ENCODE peak calls at places on chromosome 21, in five cellular contexts. O is uterus, T is LoVo, X is retina, P is HCT116. F is an unnamed sample.

GRCh38 chr21:42381347-42381984 is 14.4 kb downstream of the TMPRSS3 start:
- DNase-seq in O (no peak), T (peak; percentile 61), X (no peak), P (peak; percentile 59), F (peak; percentile 79)

GRCh38 chr21:24649691-24650090 is 957.6 kb downstream of the MRPL39 start:
- DNase-seq in O (no peak), T (no peak), X (no peak), P (no peak), F (no peak)

GRCh38 chr21:32364801-32365200 is 28.0 kb downstream of the URB1 start:
- DNase-seq in O (no peak), T (no peak), X (no peak), P (no peak), F (no peak)

GRCh38 chr21:14545906-14546480 is at the start of gene SAMSN1:
- DNase-seq in O (no peak), T (no peak), X (no peak), P (no peak), F (no peak)

GRCh38 chr21:46111193-46111571 is 13.3 kb downstream of the COL6A2 start:
- DNase-seq in O (no peak), T (no peak), X (no peak), P (no peak), F (no peak)

GRCh38 chr21:44329971-44330681 is 9.1 kb downstream of the CFAP410 start:
- DNase-seq in O (no peak), T (no peak), X (no peak), P (no peak), F (no peak)

GRCh38 chr21:33655591-33656221 is 13.4 kb downstream of the ITSN1 start:
- DNase-seq in O (no peak), T (peak; percentile 92), X (no peak), P (peak; percentile 96), F (peak; percentile 57)

GRCh38 chr21:44092201-44092600 is 15.0 kb upstream of the PWP2 start:
- DNase-seq in O (no peak), T (no peak), X (no peak), P (no peak), F (no peak)

GRCh38 chr21:33021150-33021549 is 4.6 kb upstream of the OLIG2 start:
- DNase-seq in O (no peak), T (no peak), X (peak; percentile 16), P (no peak), F (no peak)

GRCh38 chr21:33441489-33442477 is 38.0 kb downstream of the TMEM50B start:
- DNase-seq in O (no peak), T (peak; percentile 59), X (no peak), P (no peak), F (peak; percentile 76)

GRCh38 chr21:45259206-45259795 is 28.4 kb downstream of the POFUT2 start:
- DNase-seq in O (no peak), T (no peak), X (no peak), P (no peak), F (no peak)

GRCh38 chr21:22352088-22352487 is 1353.9 kb downstream of the NCAM2 start:
- DNase-seq in O (no peak), T (no peak), X (no peak), P (no peak), F (no peak)

GRCh38 chr21:43763901-43764523 is 12.1 kb downstream of the CSTB start:
- DNase-seq in O (no peak), T (no peak), X (no peak), P (no peak), F (no peak)

GRCh38 chr21:45590726-45591618 is 48.7 kb upstream of the SLC19A1 start:
- DNase-seq in O (peak; percentile 29), T (no peak), X (no peak), P (no peak), F (no peak)

F was measured in SW480.